ENCODE peak calls at places on chromosomes 2 and 18, in nine cellular contexts. S is ELF-1; N is stimulated activated CD8-positive, alpha-beta memory T cell treated with anti-CD3 and anti-CD28 coated beads, Interleukin-7, amount 100 ng/mL, for 24 hours; E is nucleus accumbens; M is epithelial cell of esophagus; J is NCI-H2029 treated with DMSO at 0.1 percent for 48 hours; R is anterior cingulate cortex; L is smooth muscle cell of the brain vasculature; O is NCI-H187. G is an unnamed sample.

GRCh38 chr2:43230481-43230880 is 4.1 kb upstream of the ZFP36L2 start:
- DNase-seq in S (peak), N (no peak), E (no peak), M (no peak), J (no peak), R (no peak), L (no peak), O (no peak), G (no peak)

GRCh38 chr2:226631671-226632070 is 167.9 kb downstream of the IRS1 start:
- DNase-seq in S (peak), N (no peak), E (no peak), M (no peak), J (no peak), R (no peak), L (no peak), O (no peak), G (no peak)

GRCh38 chr2:230326453-230327417 is at the start of gene SP140L:
- DNase-seq in S (peak), N (peak), E (peak), M (peak), J (peak), R (no peak), L (peak), O (no peak), G (peak)

GRCh38 chr18:67938691-67939090 is 422.2 kb upstream of the DSEL start:
- DNase-seq in S (no peak), N (no peak), E (no peak), M (no peak), J (no peak), R (no peak), L (no peak), O (no peak), G (no peak)

GRCh38 chr2:134401081-134401497 is 147.2 kb downstream of the MGAT5 start:
- DNase-seq in S (peak), N (no peak), E (no peak), M (no peak), J (no peak), R (no peak), L (no peak), O (no peak), G (no peak)

GRCh38 chr2:112701092-112701491 is 19.7 kb upstream of the NT5DC4 start:
- DNase-seq in S (no peak), N (no peak), E (no peak), M (no peak), J (no peak), R (no peak), L (no peak), O (no peak), G (no peak)

GRCh38 chr2:9802576-9802993 is 40.7 kb upstream of the TAF1B start:
- DNase-seq in S (no peak), N (no peak), E (peak), M (no peak), J (no peak), R (no peak), L (no peak), O (no peak), G (no peak)

GRCh38 chr2:38079111-38080052 is 3.4 kb upstream of the CYP1B1 start:
- DNase-seq in S (peak), N (no peak), E (no peak), M (no peak), J (no peak), R (no peak), L (no peak), O (no peak), G (no peak)

GRCh38 chr18:79472946-79473345 is 77.2 kb downstream of the NFATC1 start:
- DNase-seq in S (no peak), N (no peak), E (no peak), M (no peak), J (no peak), R (no peak), L (no peak), O (no peak), G (no peak)

GRCh38 chr2:16218651-16219050 is 278.3 kb downstream of the MYCN start:
- DNase-seq in S (peak), N (no peak), E (peak), M (no peak), J (no peak), R (no peak), L (no peak), O (no peak), G (no peak)

GRCh38 chr18:78242307-78242643 is 737.3 kb upstream of the SALL3 start:
- DNase-seq in S (no peak), N (no peak), E (no peak), M (peak), J (peak), R (no peak), L (no peak), O (no peak), G (no peak)

GRCh38 chr2:233409286-233409991 is 55.1 kb downstream of the DGKD start:
- DNase-seq in S (no peak), N (no peak), E (no peak), M (no peak), J (no peak), R (no peak), L (no peak), O (no peak), G (no peak)

GRCh38 chr2:99926986-99927385 is 215.4 kb downstream of the AFF3 start:
- DNase-seq in S (no peak), N (no peak), E (no peak), M (peak), J (no peak), R (no peak), L (no peak), O (no peak), G (peak)

GRCh38 chr2:145284551-145284950 is 764.6 kb upstream of the ZEB2 start:
- DNase-seq in S (no peak), N (no peak), E (no peak), M (no peak), J (no peak), R (no peak), L (no peak), O (no peak), G (no peak)

GRCh38 chr2:197908940-197909339 is 104.5 kb downstream of the PLCL1 start:
- DNase-seq in S (no peak), N (no peak), E (no peak), M (no peak), J (no peak), R (no peak), L (no peak), O (no peak), G (no peak)

GRCh38 chr18:10410472-10411300 is 43.7 kb upstream of the APCDD1 start:
- DNase-seq in S (peak), N (no peak), E (no peak), M (peak), J (no peak), R (no peak), L (no peak), O (no peak), G (peak)

GRCh38 chr2:73700111-73700510 is 37.0 kb downstream of the TPRKB start:
- DNase-seq in S (no peak), N (no peak), E (no peak), M (peak), J (no peak), R (no peak), L (no peak), O (no peak), G (no peak)

GRCh38 chr2:31221549-31221948 is 4.2 kb upstream of the CAPN14 start:
- DNase-seq in S (no peak), N (no peak), E (no peak), M (no peak), J (no peak), R (no peak), L (no peak), O (no peak), G (no peak)

GRCh38 chr2:98669675-98670074 is 61.3 kb downstream of the MGAT4A start:
- DNase-seq in S (no peak), N (no peak), E (no peak), M (peak), J (no peak), R (no peak), L (no peak), O (no peak), G (peak)

GRCh38 chr2:213246665-213247281 is 37.5 kb upstream of the SPAG16 start:
- DNase-seq in S (no peak), N (no peak), E (peak), M (peak), J (peak), R (no peak), L (no peak), O (no peak), G (peak)

G was measured in renal cortical epithelial cell.